ENCODE peak calls at places on chromosomes 7 and 10, in six cellular contexts. L is nephron progenitor cell, B is dorsolateral prefrontal cortex, K is prostate gland, O is Calu3, C is astrocyte of the spinal cord. I is an unnamed sample.

GRCh38 chr7:81447351-81447952 is 322.4 kb downstream of the HGF start:
- DNase-seq in L (no peak), B (no peak), K (peak; percentile 38), O (peak; percentile 21), C (peak; percentile 70), I (peak; percentile 21)

GRCh38 chr7:76022026-76022780 is 25.6 kb downstream of the STYXL1 start:
- DNase-seq in L (no peak), B (no peak), K (no peak), O (no peak), C (no peak), I (no peak)

GRCh38 chr7:39709768-39710291 is 86.5 kb downstream of the RALA start:
- DNase-seq in L (no peak), B (no peak), K (no peak), O (no peak), C (peak; percentile 69), I (no peak)

GRCh38 chr7:27193335-27194001 is 6.4 kb downstream of the HOXA13 start:
- DNase-seq in L (peak; percentile 51), B (no peak), K (peak; percentile 33), O (no peak), C (no peak), I (no peak)

GRCh38 chr7:132256721-132257212 is 319.5 kb downstream of the PLXNA4 start:
- DNase-seq in L (no peak), B (no peak), K (no peak), O (no peak), C (no peak), I (no peak)

GRCh38 chr10:79313911-79314439 is 33.3 kb upstream of the PPIF start:
- DNase-seq in L (no peak), B (no peak), K (no peak), O (no peak), C (no peak), I (no peak)

GRCh38 chr7:70343519-70343918 is 745.2 kb downstream of the AUTS2 start:
- DNase-seq in L (no peak), B (no peak), K (no peak), O (no peak), C (no peak), I (no peak)

GRCh38 chr7:138935438-138936079 is 45.6 kb downstream of the KIAA1549 start:
- DNase-seq in L (peak; percentile 19), B (no peak), K (no peak), O (peak; percentile 47), C (peak; percentile 80), I (no peak)

GRCh38 chr10:104300736-104301292 is 31.8 kb downstream of the GSTO2 start:
- DNase-seq in L (peak; percentile 19), B (peak; percentile 67), K (peak; percentile 80), O (no peak), C (peak; percentile 98), I (no peak)

GRCh38 chr7:45236666-45237065 is 79.1 kb downstream of the RAMP3 start:
- DNase-seq in L (no peak), B (no peak), K (no peak), O (no peak), C (peak; percentile 71), I (no peak)

GRCh38 chr10:31694929-31695837 is 233.4 kb downstream of the ARHGAP12 start:
- DNase-seq in L (no peak), B (no peak), K (no peak), O (no peak), C (no peak), I (no peak)
- TF ChIP-seq CTCF in L (no peak), B (no peak), K (no peak), O (no peak), C (no peak), I (no peak)

DNA sequence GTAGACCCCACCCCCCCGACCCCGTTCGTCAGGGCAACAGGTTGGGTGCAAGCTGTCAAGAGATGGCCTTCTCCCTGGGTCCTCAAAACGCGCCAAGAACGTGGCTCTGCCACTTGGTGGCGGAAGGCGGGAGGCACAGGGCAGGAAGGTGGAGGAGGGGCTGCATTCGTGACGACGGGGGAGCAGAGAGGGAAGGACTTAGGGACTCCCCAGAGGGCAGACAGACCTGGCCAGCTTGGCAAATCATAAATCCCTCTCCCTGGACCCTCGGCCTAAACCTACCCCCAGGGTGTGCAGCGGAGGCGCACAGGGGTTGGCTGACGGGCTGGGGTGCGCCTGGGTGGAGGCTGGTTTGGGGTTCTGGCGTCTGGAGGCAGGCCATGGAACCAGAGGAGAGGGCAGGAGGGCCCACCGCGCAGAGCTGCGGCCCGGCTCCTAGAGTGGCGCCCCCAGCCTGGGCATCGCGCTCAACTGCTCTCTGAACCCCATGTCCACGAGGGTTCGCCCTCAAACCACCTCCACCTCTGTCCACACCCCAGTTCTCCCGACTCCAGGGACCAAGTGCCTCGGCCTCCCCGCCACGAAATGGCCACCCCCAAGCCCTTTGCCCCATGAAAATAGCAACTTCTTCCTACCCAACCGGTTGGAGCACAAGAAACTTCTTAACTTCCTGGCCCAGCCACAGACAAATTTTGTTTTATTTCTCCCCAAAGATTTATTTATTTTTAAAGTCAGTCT is 10.8 kb upstream of the GATA3 start:
- DNase-seq in L (peak; percentile 53), B (no peak), K (no peak), O (no peak), C (no peak), I (peak; percentile 37)
- TF ChIP-seq CTCF in L (no peak), B (no peak), K (no peak), O (no peak), C (no peak), I (no peak)

GRCh38 chr10:34813626-34814227 is 1.4 kb downstream of the PARD3 start:
- DNase-seq in L (peak; percentile 18), B (no peak), K (peak; percentile 26), O (no peak), C (peak; percentile 48), I (peak; percentile 49)

GRCh38 chr10:34812771-34813170 is 2.3 kb downstream of the PARD3 start:
- DNase-seq in L (no peak), B (no peak), K (no peak), O (no peak), C (no peak), I (no peak)

GRCh38 chr10:34816067-34817002 is 1.2 kb upstream of the PARD3 start:
- DNase-seq in L (peak; percentile 30), B (no peak), K (peak; percentile 21), O (peak; percentile 14), C (peak; percentile 45), I (peak; percentile 30)

GRCh38 chr10:34815174-34816066 is at the start of gene PARD3:
- DNase-seq in L (peak; percentile 68), B (no peak), K (peak; percentile 68), O (peak; percentile 72), C (peak; percentile 56), I (peak; percentile 65)

DNA sequence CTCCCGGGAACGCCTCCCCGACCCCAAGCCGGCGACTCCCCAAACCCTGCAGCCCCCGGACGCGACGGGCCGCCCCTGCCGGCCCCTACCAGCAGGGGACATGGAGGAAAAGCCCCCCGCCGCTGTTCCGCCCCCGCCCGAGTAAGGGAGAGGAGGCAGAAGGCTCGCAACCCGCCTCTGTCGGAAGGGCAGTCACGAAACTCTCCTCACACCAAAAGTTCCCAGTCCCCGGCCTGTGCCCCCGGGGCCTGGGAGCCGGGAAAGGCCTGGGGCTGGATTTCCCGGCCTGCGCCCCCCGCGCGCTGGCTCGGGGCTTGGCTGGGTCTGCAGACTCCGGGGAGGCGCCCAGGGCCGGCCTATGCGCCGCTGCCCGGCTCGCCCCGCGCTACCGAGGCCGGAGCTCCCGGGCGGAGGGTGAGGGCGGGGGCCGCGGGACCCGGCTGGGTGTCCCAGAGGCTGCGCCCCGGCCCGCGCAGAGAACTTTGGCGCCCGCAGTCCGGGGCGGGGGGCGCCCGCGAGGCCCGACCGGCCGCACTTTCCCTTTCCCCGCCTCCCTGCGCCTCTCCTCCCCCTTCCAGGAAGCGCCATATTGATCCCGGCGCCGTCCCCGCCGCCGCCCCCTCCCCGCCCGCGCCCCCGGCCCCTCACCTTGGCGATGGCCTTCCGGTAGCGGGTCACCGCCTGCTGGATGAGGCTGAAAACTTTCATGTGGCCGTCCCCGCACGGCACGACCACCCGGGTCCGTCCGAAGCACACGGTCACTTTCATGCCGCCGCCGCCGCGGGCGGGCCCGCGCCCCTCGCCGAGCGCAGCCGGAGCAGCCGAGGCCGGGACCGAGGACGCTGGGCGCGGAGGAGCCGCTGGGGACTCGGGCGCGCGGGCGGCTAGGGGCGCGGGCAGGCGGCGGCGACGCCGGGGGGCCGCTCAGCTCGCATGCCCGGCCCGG is 595 bp downstream of the PARD3 start:
- DNase-seq in L (peak; percentile 75), B (no peak), K (peak; percentile 40), O (peak; percentile 68), C (peak; percentile 39), I (peak; percentile 57)
- TF ChIP-seq CTCF in L (no peak), B (no peak), K (no peak), O (peak; percentile 14), C (no peak), I (no peak)

DNA sequence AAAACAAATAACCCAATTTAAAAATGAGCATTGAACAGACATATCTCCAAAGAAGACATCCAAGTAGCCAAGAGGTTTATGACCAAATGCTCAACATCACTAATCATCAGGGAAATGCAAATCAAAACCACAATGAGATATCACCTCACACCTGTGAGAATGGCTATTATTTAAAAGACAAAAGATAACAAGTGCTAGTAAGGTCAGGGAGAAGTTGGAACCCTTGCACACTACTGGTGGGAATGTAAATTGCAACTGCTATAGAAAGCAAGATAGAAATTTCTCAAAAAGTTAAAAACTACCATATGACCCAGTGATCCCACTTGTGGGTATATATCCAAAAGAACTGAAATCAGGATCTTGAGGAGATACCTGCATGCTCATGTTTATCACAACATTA is 49.5 kb downstream of the SGMS1 start:
- DNase-seq in L (no peak), B (no peak), K (no peak), O (no peak), C (no peak), I (no peak)
- TF ChIP-seq CTCF in L (peak; percentile 6), B (no peak), K (no peak), O (no peak), C (peak; percentile 22), I (peak; percentile 74)

GRCh38 chr10:26571655-26572054 is 125.8 kb upstream of the PDSS1 start:
- DNase-seq in L (no peak), B (no peak), K (no peak), O (no peak), C (no peak), I (no peak)

GRCh38 chr10:26567349-26567721 is 129.2 kb downstream of the APBB1IP start:
- DNase-seq in L (no peak), B (no peak), K (no peak), O (no peak), C (no peak), I (no peak)

DNA sequence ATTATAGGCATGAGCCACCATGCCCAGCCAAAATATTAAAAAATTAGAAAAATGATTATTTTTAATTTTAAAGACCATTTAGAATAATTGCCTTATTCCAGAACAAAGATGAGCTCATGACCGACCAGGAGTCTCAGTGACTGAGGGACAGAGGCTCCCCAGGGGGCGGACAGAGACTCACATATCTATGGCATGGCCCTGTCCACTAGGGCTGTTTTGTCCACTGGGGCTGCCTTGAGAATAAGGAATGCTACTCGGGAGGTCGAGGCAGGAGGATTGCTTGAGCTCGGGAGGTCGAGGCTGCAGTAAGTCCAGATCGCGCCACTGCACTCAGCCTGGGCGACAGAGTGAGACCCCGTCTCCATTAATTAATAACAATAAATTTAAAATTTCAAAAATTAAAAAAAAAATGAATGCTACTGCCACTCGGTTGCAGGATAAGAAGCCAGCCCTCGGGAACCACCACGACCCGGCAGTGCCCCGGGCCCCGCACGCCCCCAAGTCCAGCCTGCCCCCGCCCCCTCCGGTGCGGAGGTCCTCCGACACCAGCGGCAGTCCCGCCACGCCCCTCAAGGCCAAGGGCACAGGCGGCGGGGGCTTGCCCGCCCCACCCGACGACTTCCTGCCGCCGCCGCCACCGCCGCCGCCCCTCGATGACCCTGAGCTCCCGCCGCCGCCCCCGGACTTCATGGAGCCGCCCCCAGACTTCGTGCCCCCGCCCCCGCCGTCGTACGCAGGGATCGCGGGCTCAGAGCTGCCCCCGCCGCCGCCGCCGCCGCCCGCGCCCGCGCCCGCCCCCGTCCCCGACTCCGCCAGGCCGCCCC is 128.6 kb downstream of the APBB1IP start:
- DNase-seq in L (peak; percentile 75), B (no peak), K (no peak), O (peak; percentile 23), C (no peak), I (no peak)
- TF ChIP-seq CTCF in L (no peak), B (no peak), K (no peak), O (no peak), C (no peak), I (no peak)

GRCh38 chr7:35241884-35242283 is 12.0 kb downstream of the TBX20 start:
- DNase-seq in L (no peak), B (no peak), K (no peak), O (no peak), C (no peak), I (no peak)
- TF ChIP-seq CTCF in L (no peak), B (no peak), K (no peak), O (no peak), C (peak; percentile 23), I (no peak)

I was measured in endothelial cell.